ENCODE peak calls at places on chromosomes 5 and 9, in ten cellular contexts. E, L, H, W, B, M, R, I, N and F are unnamed samples.

GRCh38 chr5:168772466-168772961 is 193.3 kb upstream of the PANK3 start:
- DNase-seq in M (no peak), B (no peak), L (no peak), I (no peak), N (no peak), W (no peak), H (no peak), R (no peak), E (no peak), F (no peak)

GRCh38 chr9:1521547-1521946 is 471.4 kb downstream of the DMRT2 start:
- DNase-seq in M (no peak), L (no peak), I (no peak), B (no peak), R (no peak), N (no peak), W (no peak), H (no peak), E (no peak), F (no peak)

GRCh38 chr5:36667826-36668225 is 61.4 kb downstream of the SLC1A3 start:
- DNase-seq in L (no peak), E (no peak), I (no peak), N (no peak), B (no peak), H (peak; percentile 48), M (peak; percentile 11), W (no peak), R (no peak), F (no peak)

GRCh38 chr9:124632077-124632621 is 125.0 kb upstream of the NR5A1 start:
- DNase-seq in W (no peak), R (no peak), E (no peak), H (no peak), I (no peak), B (no peak), L (no peak), N (no peak), M (peak; percentile 55), F (no peak)

GRCh38 chr9:96279927-96280326 is 22.0 kb downstream of the HSD17B3 start:
- DNase-seq in L (no peak), E (no peak), I (no peak), M (no peak), W (no peak), R (no peak), B (no peak), H (no peak), N (no peak), F (no peak)

GRCh38 chr9:92609142-92609500 is 60.8 kb downstream of the IPPK start:
- DNase-seq in N (no peak), H (no peak), M (peak; percentile 32), E (no peak), B (no peak), L (no peak), I (peak; percentile 27), R (peak; percentile 57), W (no peak), F (peak; percentile 89)

GRCh38 chr5:176810687-176811501 is 535 bp downstream of the UNC5A start:
- DNase-seq in R (no peak), I (no peak), B (no peak), L (no peak), H (no peak), M (peak; percentile 2), W (no peak), E (no peak), N (no peak), F (no peak)

GRCh38 chr5:19492861-19493260 is 495.1 kb downstream of the CDH18 start:
- DNase-seq in W (no peak), B (no peak), H (no peak), R (no peak), E (no peak), M (no peak), I (no peak), L (no peak), N (no peak), F (no peak)

GRCh38 chr5:90056911-90057705 is 352.4 kb downstream of the CETN3 start:
- DNase-seq in L (no peak), E (no peak), I (no peak), H (no peak), M (no peak), N (no peak), R (no peak), B (no peak), W (no peak), F (peak; percentile 9)

GRCh38 chr5:138352722-138353549 is 451 bp downstream of the KDM3B start:
- DNase-seq in N (peak; percentile 84), M (peak; percentile 58), I (peak; percentile 75), H (peak; percentile 67), B (peak; percentile 89), R (no peak), L (peak; percentile 67), W (no peak), E (peak; percentile 60), F (peak; percentile 56)

GRCh38 chr5:35138232-35138631 is 90.5 kb upstream of the AGXT2 start:
- DNase-seq in H (no peak), E (no peak), B (no peak), L (no peak), R (no peak), N (no peak), M (peak; percentile 31), W (no peak), I (no peak), F (no peak)

GRCh38 chr5:155625315-155625714 is 611.8 kb downstream of the KIF4B start:
- DNase-seq in W (no peak), B (no peak), L (no peak), M (no peak), I (no peak), N (no peak), E (no peak), H (no peak), R (no peak), F (no peak)

GRCh38 chr5:67465556-67466206 is 269.1 kb upstream of the CD180 start:
- DNase-seq in L (no peak), R (no peak), E (no peak), H (no peak), B (no peak), N (no peak), W (no peak), I (no peak), M (no peak), F (no peak)

GRCh38 chr5:72280655-72281069 is 39.4 kb downstream of the MRPS27 start:
- DNase-seq in M (peak; percentile 66), W (no peak), L (no peak), R (no peak), N (no peak), H (no peak), I (peak; percentile 5), B (no peak), E (peak; percentile 63), F (peak; percentile 56)

GRCh38 chr5:123721721-123722276 is 209.8 kb downstream of the CSNK1G3 start:
- DNase-seq in E (no peak), W (no peak), N (no peak), M (no peak), B (no peak), R (no peak), H (no peak), L (no peak), I (no peak), F (no peak)

GRCh38 chr5:177429248-177430045 is 3.0 kb downstream of the GRK6 start:
- DNase-seq in I (peak; percentile 26), R (no peak), E (no peak), W (no peak), L (no peak), N (peak; percentile 82), H (no peak), M (no peak), B (peak; percentile 91), F (no peak)

GRCh38 chr5:150461231-150461630 is 11.7 kb upstream of the RPS14 start:
- DNase-seq in L (no peak), E (no peak), I (no peak), W (no peak), H (no peak), R (no peak), B (no peak), N (peak; percentile 83), M (no peak), F (peak; percentile 93)

GRCh38 chr5:58913591-58913990 is 330.7 kb downstream of the RAB3C start:
- DNase-seq in M (no peak), R (no peak), H (no peak), I (no peak), N (no peak), E (no peak), W (no peak), B (no peak), L (no peak), F (no peak)

GRCh38 chr9:18658764-18659705 is 185.1 kb downstream of the ADAMTSL1 start:
- DNase-seq in W (peak; percentile 8), B (no peak), I (no peak), M (peak; percentile 80), E (no peak), H (no peak), N (no peak), R (no peak), L (no peak), F (no peak)

GRCh38 chr5:128535225-128535624 is 2.8 kb downstream of the FBN2 start:
- DNase-seq in B (no peak), M (no peak), I (no peak), N (no peak), L (no peak), W (no peak), E (no peak), H (no peak), R (no peak), F (no peak)